ENCODE peak calls at places on chromosomes 1 and 21, in eight cellular contexts. F, T, A, E, B, O, K and X are unnamed samples.

GRCh38 chr1:71660417-71660816 is 579.6 kb upstream of the ZRANB2 start:
- DNase-seq in E (no peak), T (no peak), F (peak; percentile 13), B (no peak), K (no peak), O (no peak), A (no peak), X (no peak)

GRCh38 chr1:94636625-94637024 is 95.1 kb upstream of the F3 start:
- DNase-seq in K (no peak), O (no peak), E (no peak), F (peak; percentile 76), B (no peak), T (no peak), A (peak; percentile 88), X (no peak)

GRCh38 chr21:28641731-28642130 is 350.9 kb downstream of the LTN1 start:
- DNase-seq in B (no peak), O (no peak), K (no peak), T (no peak), F (no peak), A (no peak), E (no peak), X (no peak)

GRCh38 chr1:10634075-10634427 is 159.3 kb downstream of the PEX14 start:
- DNase-seq in K (no peak), O (no peak), F (no peak), B (no peak), E (no peak), A (no peak), T (no peak), X (no peak)

GRCh38 chr1:28887835-28888682 is 26.3 kb upstream of the EPB41 start:
- DNase-seq in A (no peak), O (peak; percentile 71), E (peak; percentile 32), F (peak; percentile 14), K (no peak), B (peak; percentile 19), T (peak; percentile 41), X (no peak)

GRCh38 chr1:227920426-227920825 is 27.3 kb downstream of the WNT9A start:
- DNase-seq in O (no peak), A (no peak), K (no peak), T (no peak), B (no peak), F (no peak), E (no peak), X (no peak)

GRCh38 chr1:39129514-39129913 is 75.0 kb upstream of the MACF1 start:
- DNase-seq in A (no peak), F (peak; percentile 69), O (no peak), B (no peak), E (no peak), K (no peak), T (no peak), X (no peak)

GRCh38 chr1:210434224-210434623 is 105.5 kb downstream of the HHAT start:
- DNase-seq in O (no peak), A (no peak), F (no peak), T (no peak), E (no peak), B (no peak), K (no peak), X (no peak)

GRCh38 chr1:38061883-38062328 is 15.3 kb upstream of the POU3F1 start:
- DNase-seq in E (no peak), K (no peak), A (no peak), B (no peak), F (no peak), T (no peak), O (no peak), X (no peak)

GRCh38 chr1:193799948-193800690 is 613.7 kb upstream of the B3GALT2 start:
- DNase-seq in E (no peak), F (no peak), T (no peak), B (no peak), O (no peak), K (no peak), A (no peak), X (no peak)

DNA sequence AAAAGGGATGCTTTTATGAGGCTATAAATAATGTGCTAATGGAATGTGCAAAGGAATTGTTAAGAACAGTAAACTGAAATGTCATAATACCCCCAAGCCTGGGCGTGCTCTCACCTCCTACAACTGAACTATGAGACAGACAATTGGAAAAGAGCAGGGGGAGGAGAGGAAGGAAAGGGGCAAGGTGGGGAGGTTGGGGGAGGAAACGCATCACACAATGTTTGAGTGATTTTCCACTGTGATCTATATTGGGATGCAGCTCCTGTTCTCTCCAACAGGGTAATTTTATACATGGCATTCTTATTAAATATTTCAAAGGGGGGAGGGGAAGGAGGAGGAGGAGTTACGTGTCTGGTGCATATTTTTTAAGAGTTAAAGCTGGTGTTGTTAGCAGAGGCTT is 107.6 kb upstream of the ESRRG start:
- DNase-seq in T (no peak), F (no peak), E (no peak), K (no peak), A (no peak), O (no peak), B (no peak), X (no peak)
- TF ChIP-seq CTCF in T (no peak), F (no peak), E (peak; percentile 26), K (no peak), A (peak; percentile 8), O (no peak), B (no peak), X (peak; percentile 35)

DNA sequence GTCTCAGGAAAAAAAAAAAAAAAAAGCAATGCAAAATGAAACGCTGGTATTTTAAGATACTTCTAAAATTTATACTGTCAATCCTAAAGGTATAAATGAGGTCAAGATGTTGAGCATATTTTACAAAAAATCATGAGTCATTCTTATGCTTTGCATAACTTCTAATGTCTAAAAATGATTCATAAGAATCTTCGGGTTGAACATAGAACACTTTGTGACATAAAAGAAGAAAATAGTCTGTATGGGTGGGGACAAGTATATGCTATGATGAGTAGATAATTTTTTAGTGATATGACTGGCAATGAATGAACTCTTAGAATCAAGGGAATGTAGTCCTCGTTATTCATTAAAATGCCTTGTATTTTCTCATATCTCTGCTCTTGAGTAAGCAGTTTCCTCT is 416.9 kb upstream of the USP24 start:
- DNase-seq in B (no peak), F (peak; percentile 63), K (no peak), E (no peak), T (no peak), A (no peak), O (no peak), X (no peak)
- TF ChIP-seq CTCF in B (no peak), F (no peak), K (no peak), E (no peak), T (no peak), A (no peak), O (no peak), X (no peak)

DNA sequence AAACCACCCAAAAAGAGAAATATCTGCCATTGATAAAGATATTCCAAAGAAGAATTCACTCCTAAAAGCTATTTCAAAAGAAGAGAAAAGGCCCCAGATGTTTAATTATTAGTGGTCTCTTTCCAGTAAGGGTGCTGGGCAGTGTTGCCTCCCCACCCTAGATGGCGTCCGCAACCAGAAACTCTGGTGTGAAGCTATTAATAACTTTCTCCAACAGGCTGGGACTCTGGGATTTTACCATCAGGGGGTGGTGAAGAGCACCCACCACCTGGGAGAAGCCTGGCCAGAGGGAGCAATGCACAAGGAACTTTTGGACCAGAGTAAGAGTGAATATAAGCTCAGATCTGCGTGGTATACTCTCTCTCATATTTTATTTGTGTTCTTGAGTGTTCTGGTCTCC is 115.4 kb upstream of the TIAM1 start:
- DNase-seq in E (no peak), K (no peak), A (no peak), B (no peak), F (no peak), T (no peak), O (no peak), X (no peak)
- TF ChIP-seq CTCF in E (no peak), K (no peak), A (no peak), B (no peak), F (no peak), T (peak; percentile 44), O (no peak), X (no peak)

GRCh38 chr1:201022178-201022823 is 1.2 kb downstream of the KIF21B start:
- DNase-seq in B (no peak), T (no peak), O (no peak), F (no peak), K (no peak), E (no peak), A (no peak), X (no peak)

GRCh38 chr1:201020040-201020591 is 3.4 kb downstream of the KIF21B start:
- DNase-seq in E (no peak), B (no peak), O (peak; percentile 32), F (no peak), K (no peak), A (no peak), T (no peak), X (no peak)

GRCh38 chr1:201019321-201019977 is 4.1 kb downstream of the KIF21B start:
- DNase-seq in T (peak; percentile 69), F (peak; percentile 77), K (peak; percentile 92), E (no peak), B (peak; percentile 40), O (peak; percentile 71), A (no peak), X (no peak)

GRCh38 chr1:201021333-201022177 is 2.0 kb downstream of the KIF21B start:
- DNase-seq in E (no peak), A (no peak), F (no peak), O (no peak), T (no peak), B (no peak), K (no peak), X (no peak)

GRCh38 chr1:201020647-201021332 is 2.7 kb downstream of the KIF21B start:
- DNase-seq in K (no peak), F (peak; percentile 53), O (peak; percentile 64), E (peak; percentile 45), A (no peak), B (no peak), T (no peak), X (no peak)
- TF ChIP-seq CTCF in K (peak; percentile 50), F (peak; percentile 47), O (no peak), E (peak; percentile 41), A (peak; percentile 19), B (no peak), T (peak; percentile 59), X (peak; percentile 27)

DNA sequence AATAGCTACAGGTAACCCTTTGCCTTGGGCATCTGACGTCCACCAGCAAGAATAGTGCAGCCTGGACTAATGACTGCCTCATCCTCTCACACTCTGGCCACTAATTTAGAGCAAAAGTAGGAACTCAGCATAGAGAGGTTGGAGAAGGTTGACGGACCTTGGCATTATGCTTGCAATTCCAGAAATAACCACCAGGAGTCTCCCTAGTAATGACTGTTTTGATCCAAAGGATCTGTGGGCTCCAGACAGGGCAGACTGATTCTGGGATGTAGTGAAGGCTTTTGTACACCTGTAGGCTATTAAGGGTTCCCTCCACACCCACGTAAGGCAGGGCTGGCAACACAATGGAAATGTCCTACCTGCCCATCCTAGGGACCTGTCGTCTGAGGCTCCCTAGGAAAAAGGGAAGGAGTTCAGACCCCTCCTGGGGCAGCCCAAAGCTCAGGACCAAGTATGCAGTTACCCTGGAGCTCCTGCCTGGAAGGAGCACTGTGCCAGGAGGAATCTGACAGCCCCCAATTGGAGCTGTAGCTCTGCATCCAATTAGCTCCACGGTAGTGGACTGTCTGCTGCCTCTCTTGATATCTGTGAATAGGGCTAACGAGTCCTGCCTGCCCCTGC is 91.0 kb upstream of the TMEM51 start:
- DNase-seq in E (no peak), K (no peak), B (no peak), A (no peak), T (no peak), O (no peak), F (no peak), X (no peak)
- TF ChIP-seq CTCF in E (peak; percentile 92), K (peak; percentile 39), B (peak; percentile 16), A (peak; percentile 30), T (peak; percentile 67), O (peak; percentile 54), F (peak; percentile 40), X (peak; percentile 95)